ENCODE peak calls at places on chromosomes 12 and 14, in six cellular contexts. V is stimulated activated CD4-positive, alpha-beta T cell treated with anti-CD3 and anti-CD28 coated beads, Interleukin-2, amount 100 ng/mL, for 48 hours; N is NCI-H187; E is endothelial cell; W is right lobe of liver; Q is midbrain. T is an unnamed sample.
A peak's percentile ranks its signal among the peaks of the same experiment; 100 is the strongest.

GRCh38 chr14:99671230-99672224 is 12.6 kb upstream of the CYP46A1 start:
- DNase-seq in V (no peak), N (no peak), E (no peak), W (no peak), Q (peak; percentile 64), T (no peak)

GRCh38 chr12:124293286-124294003 is 1.4 kb upstream of the RFLNA start:
- DNase-seq in V (no peak), N (no peak), E (no peak), W (peak; percentile 22), Q (no peak), T (no peak)

GRCh38 chr14:72706485-72706884 is 187.4 kb downstream of the DPF3 start:
- DNase-seq in V (no peak), N (no peak), E (no peak), W (no peak), Q (no peak), T (no peak)

GRCh38 chr12:52139579-52140062 is 52.2 kb downstream of the KRT80 start:
- DNase-seq in V (peak; percentile 46), N (peak; percentile 32), E (peak; percentile 53), W (peak; percentile 48), Q (no peak), T (no peak)

GRCh38 chr12:96208801-96209534 is 14.8 kb downstream of the ELK3 start:
- DNase-seq in V (no peak), N (no peak), E (no peak), W (no peak), Q (no peak), T (no peak)

GRCh38 chr14:74599946-74600345 is 12.1 kb downstream of the LTBP2 start:
- DNase-seq in V (no peak), N (no peak), E (no peak), W (no peak), Q (no peak), T (no peak)

GRCh38 chr12:64522807-64523206 is 70.9 kb downstream of the TBK1 start:
- DNase-seq in V (no peak), N (no peak), E (no peak), W (no peak), Q (no peak), T (no peak)

GRCh38 chr12:63318313-63318712 is 167.3 kb upstream of the AVPR1A start:
- DNase-seq in V (no peak), N (no peak), E (no peak), W (no peak), Q (no peak), T (no peak)

GRCh38 chr12:71846322-71846940 is 6.9 kb downstream of the TBC1D15 start:
- DNase-seq in V (no peak), N (no peak), E (no peak), W (no peak), Q (peak; percentile 23), T (no peak)

GRCh38 chr12:83040339-83040738 is 353.6 kb downstream of the TMTC2 start:
- DNase-seq in V (no peak), N (no peak), E (no peak), W (no peak), Q (no peak), T (no peak)

GRCh38 chr14:92490239-92490959 is 23.2 kb upstream of the RIN3 start:
- DNase-seq in V (no peak), N (no peak), E (no peak), W (no peak), Q (peak; percentile 25), T (no peak)

GRCh38 chr12:47903151-47903611 is 1.6 kb downstream of the VDR start:
- DNase-seq in V (no peak), N (no peak), E (no peak), W (no peak), Q (no peak), T (no peak)

GRCh38 chr12:86170051-86170450 is 86.1 kb downstream of the MGAT4C start:
- DNase-seq in V (no peak), N (no peak), E (no peak), W (no peak), Q (no peak), T (no peak)

GRCh38 chr14:92513966-92514843 is 624 bp downstream of the RIN3 start:
- DNase-seq in V (peak; percentile 30), N (no peak), E (peak; percentile 28), W (peak; percentile 88), Q (no peak), T (no peak)

GRCh38 chr14:105473033-105473676 is 1.5 kb upstream of the CRIP2 start:
- DNase-seq in V (no peak), N (no peak), E (no peak), W (no peak), Q (no peak), T (no peak)

GRCh38 chr14:89444536-89445125 is 27.6 kb upstream of the FOXN3 start:
- DNase-seq in V (no peak), N (no peak), E (no peak), W (no peak), Q (no peak), T (no peak)

GRCh38 chr14:44989497-44990440 is 27.8 kb downstream of the TOGARAM1 start:
- DNase-seq in V (no peak), N (no peak), E (no peak), W (no peak), Q (no peak), T (no peak)

GRCh38 chr12:50799908-50800307 is 36.0 kb downstream of the ATF1 start:
- DNase-seq in V (no peak), N (no peak), E (no peak), W (no peak), Q (no peak), T (no peak)

GRCh38 chr12:51625370-51625769 is 34.3 kb downstream of the SCN8A start:
- DNase-seq in V (no peak), N (no peak), E (no peak), W (no peak), Q (no peak), T (no peak)

GRCh38 chr12:91109148-91109564 is 2.1 kb downstream of the LUM start:
- DNase-seq in V (peak; percentile 59), N (peak; percentile 39), E (peak; percentile 78), W (peak; percentile 57), Q (peak; percentile 8), T (no peak)

GRCh38 chr12:19474147-19474546 is 34.9 kb downstream of the AEBP2 start:
- DNase-seq in V (no peak), N (no peak), E (no peak), W (no peak), Q (no peak), T (no peak)

GRCh38 chr14:33704486-33704885 is 246.4 kb downstream of the EGLN3 start:
- DNase-seq in V (no peak), N (no peak), E (no peak), W (no peak), Q (no peak), T (no peak)

GRCh38 chr14:23433457-23433856 is 2.0 kb downstream of the MYH7 start:
- DNase-seq in V (no peak), N (no peak), E (no peak), W (no peak), Q (no peak), T (no peak)

GRCh38 chr12:104565606-104566243 is 109.0 kb downstream of the CHST11 start:
- DNase-seq in V (no peak), N (no peak), E (no peak), W (no peak), Q (peak; percentile 44), T (no peak)

GRCh38 chr14:63468273-63468672 is 74.9 kb downstream of the PPP2R5E start:
- DNase-seq in V (no peak), N (no peak), E (no peak), W (no peak), Q (no peak), T (no peak)

GRCh38 chr14:72443991-72444431 is 449.9 kb downstream of the DPF3 start:
- DNase-seq in V (peak; percentile 10), N (no peak), E (no peak), W (no peak), Q (no peak), T (no peak)

GRCh38 chr12:24561411-24561871 is 387.5 kb downstream of the BCAT1 start:
- DNase-seq in V (no peak), N (no peak), E (no peak), W (peak; percentile 51), Q (peak; percentile 33), T (no peak)

GRCh38 chr12:68636268-68636667 is 25.6 kb downstream of the RAP1B start:
- DNase-seq in V (no peak), N (no peak), E (no peak), W (no peak), Q (no peak), T (no peak)

GRCh38 chr14:55103005-55103640 is 25.9 kb upstream of the LGALS3 start:
- DNase-seq in V (peak; percentile 36), N (no peak), E (no peak), W (no peak), Q (no peak), T (no peak)

GRCh38 chr12:131045705-131046460 is 92.2 kb downstream of the ADGRD1 start:
- DNase-seq in V (no peak), N (no peak), E (no peak), W (peak; percentile 34), Q (no peak), T (no peak)

GRCh38 chr14:42909659-42910058 is 1303.0 kb downstream of the LRFN5 start:
- DNase-seq in V (no peak), N (no peak), E (no peak), W (no peak), Q (no peak), T (no peak)

GRCh38 chr14:104705340-104706047 is 16.1 kb downstream of the INF2 start:
- DNase-seq in V (no peak), N (no peak), E (no peak), W (no peak), Q (no peak), T (no peak)